ENCODE peak calls at places on chromosome 11, in seven cellular contexts. R is NCI-H1417; K is immature natural killer cell; C is foreskin fibroblast; D is effector CD4-positive, alpha-beta T cell; V is stromal cell of bone marrow; L is PC-9. I is an unnamed sample.

GRCh38 chr11:40683010-40683409 is 776.4 kb downstream of the LRRC4C start:
- DNase-seq in K (no peak), R (no peak), L (no peak), V (no peak), D (no peak), C (no peak), I (no peak)

GRCh38 chr11:12103411-12104225 is 6.8 kb upstream of the MICAL2 start:
- DNase-seq in V (no peak), L (no peak), K (no peak), D (no peak), R (no peak), C (peak), I (no peak)

GRCh38 chr11:116112031-116112935 is 608.1 kb upstream of the CADM1 start:
- DNase-seq in C (no peak), K (no peak), L (no peak), V (no peak), D (no peak), R (no peak), I (no peak)

GRCh38 chr11:19892876-19893275 is 180.2 kb downstream of the NAV2 start:
- DNase-seq in V (no peak), D (no peak), C (no peak), K (no peak), R (no peak), L (no peak), I (no peak)

GRCh38 chr11:100356035-100356434 is 331.1 kb upstream of the ARHGAP42 start:
- DNase-seq in K (no peak), L (no peak), V (no peak), C (no peak), R (no peak), D (no peak), I (peak)

GRCh38 chr11:118622376-118623290 is 15.2 kb downstream of the PHLDB1 start:
- DNase-seq in C (peak), L (peak), D (no peak), K (no peak), V (no peak), R (peak), I (peak)

GRCh38 chr11:102810943-102811528 is 13.1 kb upstream of the MMP1 start:
- DNase-seq in V (no peak), L (no peak), C (peak), K (no peak), R (peak), D (no peak), I (peak)

GRCh38 chr11:77547863-77548551 is 41.7 kb upstream of the AQP11 start:
- DNase-seq in K (peak), R (peak), V (peak), C (peak), D (peak), L (peak), I (peak)

GRCh38 chr11:3010521-3011275 is 18.6 kb upstream of the NAP1L4 start:
- DNase-seq in L (no peak), D (no peak), R (peak), C (peak), V (no peak), K (no peak), I (no peak)

GRCh38 chr11:88181776-88182175 is 6.5 kb upstream of the RAB38 start:
- DNase-seq in K (no peak), C (no peak), L (no peak), D (no peak), R (no peak), V (no peak), I (no peak)

GRCh38 chr11:125940145-125940544 is 5.7 kb upstream of the VSIG10L2 start:
- DNase-seq in L (no peak), K (no peak), D (no peak), V (no peak), C (no peak), R (no peak), I (no peak)

GRCh38 chr11:44865866-44866272 is 84.8 kb downstream of the TP53I11 start:
- DNase-seq in L (no peak), R (peak), D (no peak), V (no peak), C (no peak), K (no peak), I (no peak)

GRCh38 chr11:100624346-100624745 is 62.7 kb upstream of the ARHGAP42 start:
- DNase-seq in L (no peak), D (no peak), R (no peak), C (peak), K (no peak), V (no peak), I (no peak)

GRCh38 chr11:102309621-102310541 is 7.4 kb upstream of the BIRC3 start:
- DNase-seq in V (no peak), C (peak), D (no peak), L (no peak), R (no peak), K (no peak), I (no peak)

GRCh38 chr11:118911880-118912741 is 13.6 kb downstream of the BCL9L start:
- DNase-seq in V (peak), L (peak), D (peak), C (peak), K (peak), R (peak), I (no peak)

GRCh38 chr11:30432177-30432576 is 109.3 kb downstream of the ARL14EP start:
- DNase-seq in C (no peak), R (no peak), L (no peak), V (no peak), K (no peak), D (no peak), I (no peak)

GRCh38 chr11:78313181-78313788 is 104.3 kb downstream of the GAB2 start:
- DNase-seq in L (peak), D (no peak), R (no peak), K (no peak), C (peak), V (peak), I (peak)

GRCh38 chr11:5280582-5281102 is 10.9 kb upstream of the HBE1 start:
- DNase-seq in R (peak), D (no peak), L (peak), V (peak), C (peak), K (no peak), I (peak)

GRCh38 chr11:14617241-14618027 is 26.2 kb upstream of the PDE3B start:
- DNase-seq in C (no peak), K (no peak), D (no peak), R (no peak), L (no peak), V (no peak), I (no peak)

GRCh38 chr11:119306373-119306890 is 10.5 kb downstream of the MCAM start:
- DNase-seq in V (peak), R (no peak), L (no peak), D (no peak), K (no peak), C (peak), I (no peak)